ENCODE peak calls at places on chromosomes 13 and 19, in ten cellular contexts. One of them, this sample, is unnamed.

GRCh38 chr19:18481505-18482222 is 40.2 kb downstream of the ELL start:
- DNase-seq in GM12865: no peak
- DNase-seq in T-helper 2 cell: no peak
- DNase-seq in neuronal stem cell: no peak
- DNase-seq in posterior cingulate gyrus: no peak
- DNase-seq in NCI-H748 treated with DMSO at 0.1 percent for 48 hours: no peak
- DNase-seq in stimulated activated CD8-positive, alpha-beta memory T cell treated with anti-CD3 and anti-CD28 coated beads, Interleukin-15, amount 100 ng/mL, for 1 hour: no peak
- DNase-seq in occipital lobe: no peak
- DNase-seq in NCI-H1417: no peak
- DNase-seq in ELF-1: no peak
- DNase-seq in this sample: no peak

GRCh38 chr19:12985049-12985776 is 10.1 kb upstream of the NFIX start:
- DNase-seq in NCI-H1417: peak
- DNase-seq in posterior cingulate gyrus: peak
- DNase-seq in GM12865: peak
- DNase-seq in occipital lobe: peak
- DNase-seq in T-helper 2 cell: no peak
- DNase-seq in ELF-1: no peak
- DNase-seq in neuronal stem cell: no peak
- DNase-seq in stimulated activated CD8-positive, alpha-beta memory T cell treated with anti-CD3 and anti-CD28 coated beads, Interleukin-15, amount 100 ng/mL, for 1 hour: no peak
- DNase-seq in NCI-H748 treated with DMSO at 0.1 percent for 48 hours: no peak
- DNase-seq in this sample: no peak

GRCh38 chr19:51546650-51547396 is 15.4 kb upstream of the SIGLEC6 start:
- DNase-seq in occipital lobe: no peak
- DNase-seq in posterior cingulate gyrus: no peak
- DNase-seq in NCI-H1417: no peak
- DNase-seq in ELF-1: peak
- DNase-seq in stimulated activated CD8-positive, alpha-beta memory T cell treated with anti-CD3 and anti-CD28 coated beads, Interleukin-15, amount 100 ng/mL, for 1 hour: no peak
- DNase-seq in NCI-H748 treated with DMSO at 0.1 percent for 48 hours: no peak
- DNase-seq in GM12865: no peak
- DNase-seq in T-helper 2 cell: peak
- DNase-seq in neuronal stem cell: no peak
- DNase-seq in this sample: no peak

GRCh38 chr13:98173431-98173921 is 3.6 kb downstream of the RNF113B start:
- DNase-seq in NCI-H1417: no peak
- DNase-seq in posterior cingulate gyrus: no peak
- DNase-seq in occipital lobe: no peak
- DNase-seq in neuronal stem cell: no peak
- DNase-seq in NCI-H748 treated with DMSO at 0.1 percent for 48 hours: no peak
- DNase-seq in GM12865: no peak
- DNase-seq in stimulated activated CD8-positive, alpha-beta memory T cell treated with anti-CD3 and anti-CD28 coated beads, Interleukin-15, amount 100 ng/mL, for 1 hour: no peak
- DNase-seq in T-helper 2 cell: no peak
- DNase-seq in ELF-1: peak
- DNase-seq in this sample: no peak

GRCh38 chr13:51795419-51795818 is 8.5 kb downstream of the DHRS12 start:
- DNase-seq in stimulated activated CD8-positive, alpha-beta memory T cell treated with anti-CD3 and anti-CD28 coated beads, Interleukin-15, amount 100 ng/mL, for 1 hour: no peak
- DNase-seq in occipital lobe: no peak
- DNase-seq in neuronal stem cell: no peak
- DNase-seq in NCI-H1417: no peak
- DNase-seq in T-helper 2 cell: no peak
- DNase-seq in ELF-1: no peak
- DNase-seq in posterior cingulate gyrus: no peak
- DNase-seq in NCI-H748 treated with DMSO at 0.1 percent for 48 hours: no peak
- DNase-seq in GM12865: no peak
- DNase-seq in this sample: no peak

GRCh38 chr19:46009530-46010510 is 13.0 kb downstream of the PGLYRP1 start:
- DNase-seq in stimulated activated CD8-positive, alpha-beta memory T cell treated with anti-CD3 and anti-CD28 coated beads, Interleukin-15, amount 100 ng/mL, for 1 hour: peak
- DNase-seq in GM12865: peak
- DNase-seq in NCI-H748 treated with DMSO at 0.1 percent for 48 hours: peak
- DNase-seq in occipital lobe: peak
- DNase-seq in NCI-H1417: peak
- DNase-seq in posterior cingulate gyrus: peak
- DNase-seq in neuronal stem cell: peak
- DNase-seq in ELF-1: peak
- DNase-seq in T-helper 2 cell: peak
- DNase-seq in this sample: peak

GRCh38 chr13:99501952-99502310 is 659 bp downstream of the TM9SF2 start:
- DNase-seq in NCI-H1417: peak
- DNase-seq in stimulated activated CD8-positive, alpha-beta memory T cell treated with anti-CD3 and anti-CD28 coated beads, Interleukin-15, amount 100 ng/mL, for 1 hour: no peak
- DNase-seq in GM12865: peak
- DNase-seq in occipital lobe: no peak
- DNase-seq in ELF-1: peak
- DNase-seq in neuronal stem cell: no peak
- DNase-seq in NCI-H748 treated with DMSO at 0.1 percent for 48 hours: no peak
- DNase-seq in posterior cingulate gyrus: no peak
- DNase-seq in T-helper 2 cell: peak
- DNase-seq in this sample: peak

GRCh38 chr13:39777527-39778061 is 122.1 kb downstream of the COG6 start:
- DNase-seq in T-helper 2 cell: peak
- DNase-seq in GM12865: peak
- DNase-seq in neuronal stem cell: no peak
- DNase-seq in NCI-H748 treated with DMSO at 0.1 percent for 48 hours: no peak
- DNase-seq in posterior cingulate gyrus: no peak
- DNase-seq in NCI-H1417: no peak
- DNase-seq in stimulated activated CD8-positive, alpha-beta memory T cell treated with anti-CD3 and anti-CD28 coated beads, Interleukin-15, amount 100 ng/mL, for 1 hour: no peak
- DNase-seq in ELF-1: no peak
- DNase-seq in occipital lobe: no peak
- DNase-seq in this sample: no peak

GRCh38 chr19:38386968-38387549 is 775 bp downstream of the GGN start:
- DNase-seq in NCI-H1417: no peak
- DNase-seq in GM12865: no peak
- DNase-seq in neuronal stem cell: no peak
- DNase-seq in occipital lobe: no peak
- DNase-seq in NCI-H748 treated with DMSO at 0.1 percent for 48 hours: no peak
- DNase-seq in posterior cingulate gyrus: no peak
- DNase-seq in T-helper 2 cell: no peak
- DNase-seq in ELF-1: no peak
- DNase-seq in stimulated activated CD8-positive, alpha-beta memory T cell treated with anti-CD3 and anti-CD28 coated beads, Interleukin-15, amount 100 ng/mL, for 1 hour: no peak
- DNase-seq in this sample: no peak

GRCh38 chr13:51524312-51524711 is 60.0 kb upstream of the WDFY2 start:
- DNase-seq in GM12865: no peak
- DNase-seq in NCI-H1417: no peak
- DNase-seq in posterior cingulate gyrus: no peak
- DNase-seq in NCI-H748 treated with DMSO at 0.1 percent for 48 hours: no peak
- DNase-seq in ELF-1: no peak
- DNase-seq in T-helper 2 cell: no peak
- DNase-seq in stimulated activated CD8-positive, alpha-beta memory T cell treated with anti-CD3 and anti-CD28 coated beads, Interleukin-15, amount 100 ng/mL, for 1 hour: no peak
- DNase-seq in occipital lobe: no peak
- DNase-seq in neuronal stem cell: no peak
- DNase-seq in this sample: no peak

GRCh38 chr13:49374585-49375290 is 69.1 kb downstream of the CAB39L start:
- DNase-seq in T-helper 2 cell: no peak
- DNase-seq in posterior cingulate gyrus: no peak
- DNase-seq in NCI-H748 treated with DMSO at 0.1 percent for 48 hours: no peak
- DNase-seq in ELF-1: no peak
- DNase-seq in GM12865: peak
- DNase-seq in NCI-H1417: no peak
- DNase-seq in stimulated activated CD8-positive, alpha-beta memory T cell treated with anti-CD3 and anti-CD28 coated beads, Interleukin-15, amount 100 ng/mL, for 1 hour: no peak
- DNase-seq in occipital lobe: no peak
- DNase-seq in neuronal stem cell: no peak
- DNase-seq in this sample: no peak

GRCh38 chr19:44959691-44960090 is 4.5 kb downstream of the CLPTM1 start:
- DNase-seq in ELF-1: no peak
- DNase-seq in T-helper 2 cell: no peak
- DNase-seq in posterior cingulate gyrus: no peak
- DNase-seq in occipital lobe: no peak
- DNase-seq in neuronal stem cell: no peak
- DNase-seq in NCI-H748 treated with DMSO at 0.1 percent for 48 hours: no peak
- DNase-seq in GM12865: no peak
- DNase-seq in NCI-H1417: no peak
- DNase-seq in stimulated activated CD8-positive, alpha-beta memory T cell treated with anti-CD3 and anti-CD28 coated beads, Interleukin-15, amount 100 ng/mL, for 1 hour: no peak
- DNase-seq in this sample: no peak

GRCh38 chr13:64314286-64314685 is 2898.6 kb upstream of the PCDH20 start:
- DNase-seq in T-helper 2 cell: no peak
- DNase-seq in NCI-H748 treated with DMSO at 0.1 percent for 48 hours: no peak
- DNase-seq in ELF-1: no peak
- DNase-seq in NCI-H1417: no peak
- DNase-seq in occipital lobe: no peak
- DNase-seq in posterior cingulate gyrus: no peak
- DNase-seq in neuronal stem cell: no peak
- DNase-seq in GM12865: no peak
- DNase-seq in stimulated activated CD8-positive, alpha-beta memory T cell treated with anti-CD3 and anti-CD28 coated beads, Interleukin-15, amount 100 ng/mL, for 1 hour: no peak
- DNase-seq in this sample: no peak

GRCh38 chr19:48819366-48819816 is 8.6 kb upstream of the BCAT2 start:
- DNase-seq in NCI-H1417: peak
- DNase-seq in posterior cingulate gyrus: peak
- DNase-seq in stimulated activated CD8-positive, alpha-beta memory T cell treated with anti-CD3 and anti-CD28 coated beads, Interleukin-15, amount 100 ng/mL, for 1 hour: no peak
- DNase-seq in NCI-H748 treated with DMSO at 0.1 percent for 48 hours: no peak
- DNase-seq in occipital lobe: no peak
- DNase-seq in neuronal stem cell: no peak
- DNase-seq in ELF-1: no peak
- DNase-seq in GM12865: no peak
- DNase-seq in T-helper 2 cell: no peak
- DNase-seq in this sample: no peak

GRCh38 chr13:20160346-20161274 is at the start of gene GJA3:
- DNase-seq in posterior cingulate gyrus: no peak
- DNase-seq in T-helper 2 cell: peak
- DNase-seq in NCI-H1417: no peak
- DNase-seq in ELF-1: peak
- DNase-seq in occipital lobe: no peak
- DNase-seq in GM12865: peak
- DNase-seq in stimulated activated CD8-positive, alpha-beta memory T cell treated with anti-CD3 and anti-CD28 coated beads, Interleukin-15, amount 100 ng/mL, for 1 hour: peak
- DNase-seq in NCI-H748 treated with DMSO at 0.1 percent for 48 hours: peak
- DNase-seq in neuronal stem cell: peak
- DNase-seq in this sample: no peak

GRCh38 chr13:50198508-50198907 is 183.3 kb downstream of the KCNRG start:
- DNase-seq in NCI-H1417: no peak
- DNase-seq in stimulated activated CD8-positive, alpha-beta memory T cell treated with anti-CD3 and anti-CD28 coated beads, Interleukin-15, amount 100 ng/mL, for 1 hour: no peak
- DNase-seq in neuronal stem cell: no peak
- DNase-seq in GM12865: no peak
- DNase-seq in ELF-1: no peak
- DNase-seq in NCI-H748 treated with DMSO at 0.1 percent for 48 hours: peak
- DNase-seq in posterior cingulate gyrus: no peak
- DNase-seq in occipital lobe: no peak
- DNase-seq in T-helper 2 cell: no peak
- DNase-seq in this sample: peak

GRCh38 chr19:51422053-51422448 is 4.6 kb upstream of the SIGLEC10 start:
- DNase-seq in occipital lobe: peak
- DNase-seq in posterior cingulate gyrus: peak
- DNase-seq in T-helper 2 cell: peak
- DNase-seq in NCI-H748 treated with DMSO at 0.1 percent for 48 hours: peak
- DNase-seq in ELF-1: peak
- DNase-seq in NCI-H1417: peak
- DNase-seq in neuronal stem cell: peak
- DNase-seq in stimulated activated CD8-positive, alpha-beta memory T cell treated with anti-CD3 and anti-CD28 coated beads, Interleukin-15, amount 100 ng/mL, for 1 hour: peak
- DNase-seq in GM12865: peak
- DNase-seq in this sample: peak

GRCh38 chr19:45752639-45753038 is 16.4 kb downstream of the SIX5 start:
- DNase-seq in posterior cingulate gyrus: no peak
- DNase-seq in NCI-H1417: no peak
- DNase-seq in neuronal stem cell: no peak
- DNase-seq in ELF-1: no peak
- DNase-seq in T-helper 2 cell: no peak
- DNase-seq in occipital lobe: no peak
- DNase-seq in NCI-H748 treated with DMSO at 0.1 percent for 48 hours: no peak
- DNase-seq in GM12865: no peak
- DNase-seq in stimulated activated CD8-positive, alpha-beta memory T cell treated with anti-CD3 and anti-CD28 coated beads, Interleukin-15, amount 100 ng/mL, for 1 hour: no peak
- DNase-seq in this sample: no peak

GRCh38 chr19:13681509-13681908 is 82.8 kb upstream of the MRI1 start:
- DNase-seq in stimulated activated CD8-positive, alpha-beta memory T cell treated with anti-CD3 and anti-CD28 coated beads, Interleukin-15, amount 100 ng/mL, for 1 hour: no peak
- DNase-seq in posterior cingulate gyrus: no peak
- DNase-seq in NCI-H1417: no peak
- DNase-seq in GM12865: no peak
- DNase-seq in neuronal stem cell: no peak
- DNase-seq in ELF-1: no peak
- DNase-seq in NCI-H748 treated with DMSO at 0.1 percent for 48 hours: no peak
- DNase-seq in T-helper 2 cell: no peak
- DNase-seq in occipital lobe: no peak
- DNase-seq in this sample: no peak

GRCh38 chr13:30718661-30719520 is 16.5 kb upstream of the ALOX5AP start:
- DNase-seq in GM12865: no peak
- DNase-seq in occipital lobe: no peak
- DNase-seq in T-helper 2 cell: no peak
- DNase-seq in ELF-1: no peak
- DNase-seq in posterior cingulate gyrus: no peak
- DNase-seq in neuronal stem cell: no peak
- DNase-seq in stimulated activated CD8-positive, alpha-beta memory T cell treated with anti-CD3 and anti-CD28 coated beads, Interleukin-15, amount 100 ng/mL, for 1 hour: no peak
- DNase-seq in NCI-H748 treated with DMSO at 0.1 percent for 48 hours: no peak
- DNase-seq in NCI-H1417: no peak
- DNase-seq in this sample: no peak

GRCh38 chr13:107867701-107868661 is 347.4 kb downstream of the LIG4 start:
- DNase-seq in occipital lobe: peak
- DNase-seq in NCI-H1417: peak
- DNase-seq in ELF-1: peak
- DNase-seq in NCI-H748 treated with DMSO at 0.1 percent for 48 hours: peak
- DNase-seq in T-helper 2 cell: no peak
- DNase-seq in stimulated activated CD8-positive, alpha-beta memory T cell treated with anti-CD3 and anti-CD28 coated beads, Interleukin-15, amount 100 ng/mL, for 1 hour: no peak
- DNase-seq in GM12865: no peak
- DNase-seq in posterior cingulate gyrus: peak
- DNase-seq in neuronal stem cell: peak
- DNase-seq in this sample: peak

This sample was measured in BE2C.